ENCODE peak calls at places on chromosomes 16 and 17, in four cellular contexts. One of them, this sample, is unnamed.

GRCh38 chr17:39485555-39485954 is 24.3 kb downstream of the CDK12 start:
- DNase-seq in GM12878: no peak
- DNase-seq in K562: no peak
- DNase-seq in HepG2: no peak
- DNase-seq in this sample: no peak

GRCh38 chr16:85436636-85437160 is 176.4 kb upstream of the GSE1 start:
- DNase-seq in K562: peak; percentile 99
- DNase-seq in HepG2: no peak
- DNase-seq in GM12878: no peak
- DNase-seq in this sample: no peak

GRCh38 chr16:30397056-30397455 is 1.8 kb downstream of the ZNF48 start:
- DNase-seq in GM12878: no peak
- DNase-seq in K562: no peak
- DNase-seq in HepG2: no peak
- DNase-seq in this sample: no peak

GRCh38 chr16:89210165-89210903 is 7.2 kb upstream of the ZNF778 start:
- DNase-seq in GM12878: no peak
- DNase-seq in K562: no peak
- DNase-seq in HepG2: no peak
- DNase-seq in this sample: no peak

GRCh38 chr16:14086477-14086876 is 15.4 kb downstream of the MRTFB start:
- DNase-seq in K562: no peak
- DNase-seq in HepG2: no peak
- DNase-seq in GM12878: no peak
- DNase-seq in this sample: no peak

GRCh38 chr16:68732068-68732680 is 4.9 kb upstream of the CDH1 start:
- DNase-seq in K562: peak; percentile 86
- DNase-seq in HepG2: peak; percentile 62
- DNase-seq in GM12878: no peak
- DNase-seq in this sample: peak; percentile 54

GRCh38 chr17:75587718-75588545 is at the start of gene MYO15B:
- DNase-seq in GM12878: no peak
- DNase-seq in HepG2: no peak
- DNase-seq in K562: peak; percentile 43
- DNase-seq in this sample: no peak

GRCh38 chr16:1989209-1989825 is 453 bp upstream of the SYNGR3 start:
- DNase-seq in K562: no peak
- DNase-seq in HepG2: no peak
- DNase-seq in GM12878: no peak
- DNase-seq in this sample: no peak

GRCh38 chr16:78242231-78242630 is 142.8 kb downstream of the WWOX start:
- DNase-seq in HepG2: peak; percentile 41
- DNase-seq in GM12878: no peak
- DNase-seq in K562: no peak
- DNase-seq in this sample: no peak

GRCh38 chr16:55115506-55115905 is 184.8 kb downstream of the IRX5 start:
- DNase-seq in GM12878: no peak
- DNase-seq in K562: no peak
- DNase-seq in HepG2: no peak
- DNase-seq in this sample: no peak

GRCh38 chr17:29059281-29059680 is 16.3 kb downstream of the PIPOX start:
- DNase-seq in GM12878: no peak
- DNase-seq in HepG2: peak; percentile 28
- DNase-seq in K562: no peak
- DNase-seq in this sample: no peak

GRCh38 chr16:66261826-66262225 is 104.7 kb upstream of the CDH5 start:
- DNase-seq in HepG2: no peak
- DNase-seq in K562: no peak
- DNase-seq in GM12878: no peak
- DNase-seq in this sample: no peak

GRCh38 chr16:62249069-62249468 is 212.8 kb upstream of the CDH8 start:
- DNase-seq in GM12878: no peak
- DNase-seq in K562: no peak
- DNase-seq in HepG2: no peak
- DNase-seq in this sample: no peak

GRCh38 chr16:74438492-74438979 is 17.3 kb upstream of the CLEC18B start:
- DNase-seq in K562: no peak
- DNase-seq in HepG2: no peak
- DNase-seq in GM12878: no peak
- DNase-seq in this sample: no peak

GRCh38 chr17:3003401-3004149 is 59.8 kb downstream of the OR1D5 start:
- DNase-seq in K562: no peak
- DNase-seq in HepG2: no peak
- DNase-seq in GM12878: peak; percentile 32
- DNase-seq in this sample: no peak

GRCh38 chr16:8929086-8929748 is 34.5 kb downstream of the USP7 start:
- DNase-seq in HepG2: no peak
- DNase-seq in GM12878: peak; percentile 62
- DNase-seq in K562: no peak
- DNase-seq in this sample: no peak

GRCh38 chr16:4244254-4244812 is 2.5 kb upstream of the SRL start:
- DNase-seq in K562: no peak
- DNase-seq in GM12878: no peak
- DNase-seq in HepG2: no peak
- DNase-seq in this sample: no peak

GRCh38 chr16:86075839-86076440 is 177.0 kb downstream of the IRF8 start:
- DNase-seq in GM12878: no peak
- DNase-seq in HepG2: no peak
- DNase-seq in K562: no peak
- DNase-seq in this sample: no peak

GRCh38 chr16:79318137-79318899 is 282.2 kb downstream of the MAF start:
- DNase-seq in HepG2: no peak
- DNase-seq in GM12878: no peak
- DNase-seq in K562: no peak
- DNase-seq in this sample: no peak

GRCh38 chr16:11277607-11278337 is 1.5 kb upstream of the PRM2 start:
- DNase-seq in K562: no peak
- DNase-seq in HepG2: no peak
- DNase-seq in GM12878: no peak
- DNase-seq in this sample: no peak

GRCh38 chr17:76161619-76162222 is 20.7 kb upstream of the FOXJ1 start:
- DNase-seq in GM12878: no peak
- DNase-seq in HepG2: no peak
- DNase-seq in K562: peak; percentile 36
- DNase-seq in this sample: no peak

GRCh38 chr17:75814900-75815373 is 29.3 kb downstream of the UNC13D start:
- DNase-seq in K562: no peak
- DNase-seq in GM12878: no peak
- DNase-seq in HepG2: no peak
- DNase-seq in this sample: no peak

GRCh38 chr16:70708381-70709253 is 22.8 kb upstream of the MTSS2 start:
- DNase-seq in HepG2: no peak
- DNase-seq in GM12878: no peak
- DNase-seq in K562: no peak
- DNase-seq in this sample: no peak

GRCh38 chr17:57288753-57289121 is 32.4 kb downstream of the MSI2 start:
- DNase-seq in K562: no peak
- DNase-seq in HepG2: no peak
- DNase-seq in GM12878: no peak
- DNase-seq in this sample: no peak

GRCh38 chr17:56173958-56174357 is 20.7 kb downstream of the ANKFN1 start:
- DNase-seq in HepG2: no peak
- DNase-seq in GM12878: no peak
- DNase-seq in K562: no peak
- DNase-seq in this sample: no peak

GRCh38 chr16:976389-976931 is 5.1 kb upstream of the SOX8 start:
- DNase-seq in GM12878: no peak
- DNase-seq in HepG2: no peak
- DNase-seq in K562: no peak
- DNase-seq in this sample: no peak

GRCh38 chr16:30018731-30019158 is 4.3 kb upstream of the C16orf92 start:
- DNase-seq in GM12878: no peak
- DNase-seq in HepG2: no peak
- DNase-seq in K562: no peak
- DNase-seq in this sample: no peak

GRCh38 chr16:80317132-80318098 is 223.4 kb upstream of the DYNLRB2 start:
- DNase-seq in HepG2: peak; percentile 16
- DNase-seq in GM12878: no peak
- DNase-seq in K562: no peak
- DNase-seq in this sample: peak; percentile 48

GRCh38 chr16:67216612-67217490 is 10.1 kb upstream of the TMEM208 start:
- DNase-seq in K562: peak; percentile 64
- DNase-seq in GM12878: no peak
- DNase-seq in HepG2: no peak
- DNase-seq in this sample: no peak

GRCh38 chr17:538096-538973 is 176.3 kb downstream of the VPS53 start:
- DNase-seq in K562: no peak
- DNase-seq in GM12878: no peak
- DNase-seq in HepG2: no peak
- DNase-seq in this sample: no peak

GRCh38 chr17:10843806-10844205 is 5.9 kb upstream of the PIRT start:
- DNase-seq in HepG2: no peak
- DNase-seq in K562: no peak
- DNase-seq in GM12878: no peak
- DNase-seq in this sample: no peak

GRCh38 chr17:72193395-72194106 is 72.7 kb downstream of the SOX9 start:
- DNase-seq in HepG2: no peak
- DNase-seq in K562: no peak
- DNase-seq in GM12878: no peak
- DNase-seq in this sample: no peak

GRCh38 chr16:67641779-67642708 is 2.9 kb upstream of the CARMIL2 start:
- DNase-seq in GM12878: no peak
- DNase-seq in HepG2: no peak
- DNase-seq in K562: no peak
- DNase-seq in this sample: no peak

GRCh38 chr16:77838597-77839255 is 50.4 kb downstream of the VAT1L start:
- DNase-seq in HepG2: no peak
- DNase-seq in K562: no peak
- DNase-seq in GM12878: no peak
- DNase-seq in this sample: no peak

GRCh38 chr17:57349533-57350227 is 93.4 kb downstream of the MSI2 start:
- DNase-seq in HepG2: no peak
- DNase-seq in GM12878: no peak
- DNase-seq in K562: no peak
- DNase-seq in this sample: no peak

GRCh38 chr17:19508327-19508867 is 25.3 kb upstream of the SLC47A1 start:
- DNase-seq in K562: peak; percentile 43
- DNase-seq in HepG2: no peak
- DNase-seq in GM12878: no peak
- DNase-seq in this sample: peak; percentile 48

GRCh38 chr17:61383689-61384201 is 15.9 kb upstream of the TBX2 start:
- DNase-seq in K562: no peak
- DNase-seq in GM12878: no peak
- DNase-seq in HepG2: no peak
- DNase-seq in this sample: no peak

GRCh38 chr17:65261152-65261551 is 124.0 kb downstream of the RGS9 start:
- DNase-seq in K562: no peak
- DNase-seq in GM12878: no peak
- DNase-seq in HepG2: no peak
- DNase-seq in this sample: no peak

GRCh38 chr16:56338566-56339318 is 86.6 kb downstream of the AMFR start:
- DNase-seq in HepG2: no peak
- DNase-seq in GM12878: no peak
- DNase-seq in K562: no peak
- DNase-seq in this sample: no peak

DNA sequence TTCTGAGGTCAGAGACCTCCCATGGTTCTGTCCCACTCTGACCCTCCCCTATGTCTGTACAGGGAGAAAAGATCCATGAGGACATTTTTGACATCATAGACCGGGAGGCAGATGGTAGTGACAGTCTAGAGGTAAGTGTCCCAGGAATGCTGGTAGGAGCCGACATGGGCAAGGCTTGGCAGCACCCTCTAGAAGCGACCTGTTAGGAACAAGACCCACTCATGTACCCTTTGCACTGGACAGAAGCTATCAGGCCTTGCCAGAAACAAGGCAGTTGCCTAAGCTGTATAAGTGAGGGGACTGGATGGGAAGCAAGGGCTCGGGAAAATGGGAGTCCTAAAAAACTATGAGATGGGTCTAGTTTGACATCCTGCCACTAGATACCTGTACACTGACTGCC is 2.5 kb downstream of the TUBG1 start:
- DNase-seq in HepG2: no peak
- DNase-seq in GM12878: no peak
- DNase-seq in K562: no peak
- DNase-seq in this sample: no peak
- TF ChIP-seq BHLHE40 in HepG2: no peak
- TF ChIP-seq BHLHE40 in GM12878: no peak
- TF ChIP-seq BHLHE40 in K562: no peak
- TF ChIP-seq BHLHE40 in this sample: no peak

DNA sequence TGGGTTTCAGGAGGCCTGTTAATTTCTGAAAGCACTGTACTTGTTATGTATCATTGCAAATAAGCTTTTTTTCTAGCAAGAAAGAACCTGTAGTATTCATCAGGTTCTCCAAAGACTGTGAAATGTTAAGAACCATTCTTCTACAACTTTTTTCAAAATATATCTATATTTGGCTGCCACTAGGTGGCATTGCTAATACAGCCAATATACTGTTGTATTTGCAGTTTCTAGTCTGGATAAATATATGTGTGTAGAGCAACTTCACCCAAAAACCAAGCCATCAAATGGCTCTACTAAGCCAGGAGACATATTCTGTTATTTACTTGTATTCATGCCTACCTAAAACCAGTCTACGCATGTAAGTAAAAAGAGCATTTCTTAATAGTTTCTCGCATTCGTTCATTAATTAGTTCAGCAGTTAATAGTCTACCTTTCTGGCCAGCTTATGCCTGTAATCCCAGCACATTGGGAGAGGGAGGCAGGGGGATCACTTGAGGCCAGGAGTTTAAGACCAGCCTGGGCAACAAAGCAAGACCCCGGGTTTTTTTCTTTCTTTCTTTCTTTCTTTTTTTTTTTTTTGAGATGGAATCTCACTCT is 39.5 kb downstream of the VMP1 start:
- DNase-seq in GM12878: no peak
- DNase-seq in K562: no peak
- DNase-seq in HepG2: peak; percentile 62
- DNase-seq in this sample: peak; percentile 18
- TF ChIP-seq FOXM1 in GM12878: no peak
- TF ChIP-seq FOXM1 in K562: no peak
- TF ChIP-seq FOXM1 in HepG2: no peak
- TF ChIP-seq FOXM1 in this sample: no peak

GRCh38 chr16:50548659-50549560 is 714 bp downstream of the NKD1 start:
- DNase-seq in HepG2: no peak
- DNase-seq in K562: no peak
- DNase-seq in GM12878: no peak
- DNase-seq in this sample: no peak

GRCh38 chr16:50546125-50546524 is 2.1 kb upstream of the NKD1 start:
- DNase-seq in HepG2: peak; percentile 60
- DNase-seq in GM12878: no peak
- DNase-seq in K562: no peak
- DNase-seq in this sample: no peak

GRCh38 chr16:50547944-50548658 is at the start of gene NKD1:
- DNase-seq in GM12878: no peak
- DNase-seq in K562: peak; percentile 95
- DNase-seq in HepG2: peak; percentile 84
- DNase-seq in this sample: peak; percentile 93

GRCh38 chr16:50549561-50549915 is 1.3 kb downstream of the NKD1 start:
- DNase-seq in HepG2: no peak
- DNase-seq in K562: no peak
- DNase-seq in GM12878: no peak
- DNase-seq in this sample: no peak

GRCh38 chr16:50547340-50547865 is 793 bp upstream of the NKD1 start:
- DNase-seq in GM12878: peak; percentile 5
- DNase-seq in K562: peak; percentile 32
- DNase-seq in HepG2: peak; percentile 94
- DNase-seq in this sample: peak; percentile 39
- TF ChIP-seq BHLHE40 in GM12878: no peak
- TF ChIP-seq BHLHE40 in K562: no peak
- TF ChIP-seq BHLHE40 in HepG2: peak; percentile 48
- TF ChIP-seq BHLHE40 in this sample: no peak

GRCh38 chr16:75591001-75591852 is 25.0 kb downstream of the GABARAPL2 start:
- DNase-seq in HepG2: no peak
- DNase-seq in K562: no peak
- DNase-seq in GM12878: no peak
- DNase-seq in this sample: peak; percentile 34
- TF ChIP-seq FOXM1 in HepG2: no peak
- TF ChIP-seq FOXM1 in K562: no peak
- TF ChIP-seq FOXM1 in GM12878: no peak
- TF ChIP-seq FOXM1 in this sample: no peak